ENCODE peak calls at places on chromosomes 6 and 20, in four cellular contexts. E is CD4-positive, alpha-beta T cell; M is Peyer's patch; K is amniotic stem cell. F is an unnamed sample.

GRCh38 chr6:148934534-148934933 is 187.7 kb downstream of the UST start:
- DNase-seq in E (no peak), M (no peak), K (no peak), F (no peak)

GRCh38 chr6:157376706-157377230 is 4.2 kb upstream of the ZDHHC14 start:
- DNase-seq in E (no peak), M (no peak), K (no peak), F (no peak)

GRCh38 chr6:170031684-170032121 is 259.2 kb downstream of the DLL1 start:
- DNase-seq in E (no peak), M (no peak), K (no peak), F (peak)

GRCh38 chr20:49572857-49573256 is 4.9 kb upstream of the PTGIS start:
- DNase-seq in E (no peak), M (no peak), K (no peak), F (no peak)

GRCh38 chr6:137033828-137034227 is 10.9 kb downstream of the IL20RA start:
- DNase-seq in E (no peak), M (peak), K (no peak), F (no peak)

GRCh38 chr6:26129656-26130055 is 42.4 kb downstream of the HFE start:
- DNase-seq in E (no peak), M (no peak), K (no peak), F (no peak)

GRCh38 chr6:29976588-29977424 is 34.5 kb downstream of the HLA-A start:
- DNase-seq in E (peak), M (peak), K (peak), F (peak)

GRCh38 chr20:51467971-51468626 is 74.4 kb downstream of the NFATC2 start:
- DNase-seq in E (no peak), M (no peak), K (no peak), F (no peak)

GRCh38 chr6:94005835-94006234 is 586.5 kb upstream of the EPHA7 start:
- DNase-seq in E (no peak), M (no peak), K (no peak), F (no peak)

GRCh38 chr20:40431112-40431511 is 257.9 kb downstream of the MAFB start:
- DNase-seq in E (no peak), M (no peak), K (no peak), F (no peak)

GRCh38 chr20:51574248-51575033 is 31.9 kb upstream of the NFATC2 start:
- DNase-seq in E (no peak), M (no peak), K (no peak), F (no peak)